ENCODE peak calls at places on chromosomes 3 and 15, in four cellular contexts. One of them, this sample, is unnamed. For H3K4me1, the result is how much of the 10 kb centered on the place peaks cover.

GRCh38 chr3:180311242-180311641 is 274.5 kb upstream of the PEX5L start:
- DNase-seq in neuronal stem cell: no peak
- DNase-seq in H1: no peak
- DNase-seq in mesenchymal stem cell: no peak
- DNase-seq in this sample: no peak

GRCh38 chr15:64137226-64137833 is 14.2 kb upstream of the SNX22 start:
- DNase-seq in mesenchymal stem cell: no peak
- DNase-seq in H1: no peak
- DNase-seq in neuronal stem cell: no peak
- DNase-seq in this sample: no peak

GRCh38 chr15:87287156-87287555 is 969.4 kb downstream of the NTRK3 start:
- DNase-seq in H1: no peak
- DNase-seq in mesenchymal stem cell: peak
- DNase-seq in neuronal stem cell: no peak
- DNase-seq in this sample: no peak

GRCh38 chr3:123421353-123422174 is 27.3 kb downstream of the ADCY5 start:
- DNase-seq in neuronal stem cell: no peak
- DNase-seq in mesenchymal stem cell: peak
- DNase-seq in H1: no peak
- DNase-seq in this sample: no peak

GRCh38 chr15:37102315-37103021 is 2.1 kb upstream of the MEIS2 start:
- DNase-seq in mesenchymal stem cell: peak
- DNase-seq in H1: peak
- DNase-seq in neuronal stem cell: peak
- DNase-seq in this sample: peak

GRCh38 chr15:37106490-37107001 is 6.2 kb upstream of the MEIS2 start:
- DNase-seq in mesenchymal stem cell: peak
- DNase-seq in H1: peak
- DNase-seq in neuronal stem cell: peak
- DNase-seq in this sample: peak

GRCh38 chr3:36193448-36193847 is 186.9 kb upstream of the STAC start:
- DNase-seq in H1: no peak
- DNase-seq in mesenchymal stem cell: no peak
- DNase-seq in neuronal stem cell: no peak
- DNase-seq in this sample: no peak

GRCh38 chr3:73215286-73215685 is 153.8 kb downstream of the EBLN2 start:
- DNase-seq in neuronal stem cell: no peak
- DNase-seq in mesenchymal stem cell: no peak
- DNase-seq in H1: no peak
- DNase-seq in this sample: no peak

GRCh38 chr15:97977734-97978133 is 17.2 kb downstream of the ARRDC4 start:
- DNase-seq in H1: no peak
- DNase-seq in mesenchymal stem cell: no peak
- DNase-seq in neuronal stem cell: no peak
- DNase-seq in this sample: no peak

GRCh38 chr15:52010633-52011595 is 8.1 kb upstream of the MAPK6 start:
- DNase-seq in mesenchymal stem cell: peak
- DNase-seq in neuronal stem cell: no peak
- DNase-seq in H1: no peak
- DNase-seq in this sample: no peak

GRCh38 chr3:48013288-48013980 is 2.8 kb downstream of the MAP4 start:
- DNase-seq in neuronal stem cell: no peak
- DNase-seq in mesenchymal stem cell: peak
- DNase-seq in H1: no peak
- DNase-seq in this sample: no peak

GRCh38 chr15:67085237-67085817 is 19.9 kb downstream of the SMAD3 start:
- DNase-seq in H1: no peak
- DNase-seq in neuronal stem cell: no peak
- DNase-seq in mesenchymal stem cell: no peak
- DNase-seq in this sample: no peak

GRCh38 chr3:140715035-140715434 is 37.2 kb downstream of the TRIM42 start:
- DNase-seq in mesenchymal stem cell: no peak
- DNase-seq in H1: no peak
- DNase-seq in neuronal stem cell: no peak
- DNase-seq in this sample: no peak

GRCh38 chr3:59052803-59053411 is 3.1 kb upstream of the CFAP20DC start:
- DNase-seq in H1: no peak
- DNase-seq in mesenchymal stem cell: peak
- DNase-seq in neuronal stem cell: no peak
- DNase-seq in this sample: peak

GRCh38 chr3:10389995-10390394 is 69.1 kb upstream of the SEC13 start:
- DNase-seq in H1: no peak
- DNase-seq in mesenchymal stem cell: no peak
- DNase-seq in neuronal stem cell: no peak
- DNase-seq in this sample: no peak

GRCh38 chr3:126039870-126040269 is 44.1 kb downstream of the SLC41A3 start:
- DNase-seq in mesenchymal stem cell: no peak
- DNase-seq in neuronal stem cell: no peak
- DNase-seq in H1: no peak
- DNase-seq in this sample: no peak

GRCh38 chr15:62742409-62743171 is 300.0 kb upstream of the TPM1 start:
- DNase-seq in H1: no peak
- DNase-seq in neuronal stem cell: peak
- DNase-seq in mesenchymal stem cell: peak
- DNase-seq in this sample: peak

GRCh38 chr3:21028412-21028811 is 722.6 kb downstream of the ZNF385D start:
- DNase-seq in neuronal stem cell: no peak
- DNase-seq in mesenchymal stem cell: no peak
- DNase-seq in H1: no peak
- DNase-seq in this sample: no peak

GRCh38 chr3:182618085-182618732 is 175.1 kb upstream of the ATP11B start:
- DNase-seq in neuronal stem cell: peak
- DNase-seq in mesenchymal stem cell: no peak
- DNase-seq in H1: no peak
- DNase-seq in this sample: no peak

GRCh38 chr3:155805204-155805801 is 775 bp downstream of the C3orf33 start:
- DNase-seq in neuronal stem cell: no peak
- DNase-seq in H1: no peak
- DNase-seq in mesenchymal stem cell: no peak
- DNase-seq in this sample: peak

GRCh38 chr3:141986548-141987107 is 110.2 kb downstream of the ATP1B3 start:
- DNase-seq in H1: no peak
- DNase-seq in mesenchymal stem cell: no peak
- DNase-seq in neuronal stem cell: no peak
- DNase-seq in this sample: no peak

GRCh38 chr3:167032267-167032876 is 347.7 kb downstream of the ZBBX start:
- DNase-seq in H1: no peak
- DNase-seq in mesenchymal stem cell: peak
- DNase-seq in neuronal stem cell: peak
- DNase-seq in this sample: no peak

GRCh38 chr3:172213168-172213567 is 173.8 kb downstream of the FNDC3B start:
- DNase-seq in H1: no peak
- DNase-seq in neuronal stem cell: no peak
- DNase-seq in mesenchymal stem cell: peak
- DNase-seq in this sample: no peak

GRCh38 chr3:171654809-171655208 is 155.5 kb downstream of the PLD1 start:
- DNase-seq in neuronal stem cell: no peak
- DNase-seq in H1: no peak
- DNase-seq in mesenchymal stem cell: no peak
- DNase-seq in this sample: no peak

GRCh38 chr3:12679468-12679867 is 15.6 kb upstream of the RAF1 start:
- DNase-seq in H1: no peak
- DNase-seq in mesenchymal stem cell: peak
- DNase-seq in neuronal stem cell: no peak
- DNase-seq in this sample: no peak

GRCh38 chr3:155217591-155217990 is 75.9 kb downstream of the STRIT1 start:
- DNase-seq in H1: no peak
- DNase-seq in neuronal stem cell: no peak
- DNase-seq in mesenchymal stem cell: peak
- DNase-seq in this sample: no peak

GRCh38 chr15:67373266-67373665 is 118.7 kb downstream of the IQCH start:
- DNase-seq in neuronal stem cell: no peak
- DNase-seq in mesenchymal stem cell: no peak
- DNase-seq in H1: no peak
- DNase-seq in this sample: no peak

GRCh38 chr3:46717447-46718231 is at the start of gene PRSS50:
- DNase-seq in H1: peak
- DNase-seq in neuronal stem cell: no peak
- DNase-seq in mesenchymal stem cell: no peak
- DNase-seq in this sample: peak

GRCh38 chr15:57570994-57571393 is 20.7 kb upstream of the MYZAP start:
- DNase-seq in neuronal stem cell: no peak
- DNase-seq in mesenchymal stem cell: peak
- DNase-seq in H1: no peak
- DNase-seq in this sample: no peak

GRCh38 chr3:182729903-182730674 is 63.2 kb upstream of the ATP11B start:
- DNase-seq in mesenchymal stem cell: no peak
- DNase-seq in H1: no peak
- DNase-seq in neuronal stem cell: no peak
- DNase-seq in this sample: no peak

GRCh38 chr3:77746892-77747291 is 707.0 kb downstream of the ROBO2 start:
- DNase-seq in H1: no peak
- DNase-seq in mesenchymal stem cell: no peak
- DNase-seq in neuronal stem cell: no peak
- DNase-seq in this sample: no peak

GRCh38 chr3:72595927-72596610 is 252.2 kb downstream of the SHQ1 start:
- DNase-seq in H1: no peak
- DNase-seq in neuronal stem cell: no peak
- DNase-seq in mesenchymal stem cell: no peak
- DNase-seq in this sample: no peak

GRCh38 chr3:83928391-83928790 is 1030.4 kb upstream of the CADM2 start:
- DNase-seq in neuronal stem cell: no peak
- DNase-seq in H1: peak
- DNase-seq in mesenchymal stem cell: no peak
- DNase-seq in this sample: no peak

GRCh38 chr15:74789171-74789627 is 7.3 kb downstream of the CSK start:
- DNase-seq in mesenchymal stem cell: no peak
- DNase-seq in H1: no peak
- DNase-seq in neuronal stem cell: no peak
- DNase-seq in this sample: no peak

GRCh38 chr15:74791667-74792066 is 9.8 kb downstream of the CSK start:
- DNase-seq in H1: no peak
- DNase-seq in neuronal stem cell: no peak
- DNase-seq in mesenchymal stem cell: no peak
- DNase-seq in this sample: no peak

GRCh38 chr15:74789741-74790079 is 7.8 kb downstream of the CSK start:
- DNase-seq in H1: no peak
- DNase-seq in neuronal stem cell: no peak
- DNase-seq in mesenchymal stem cell: no peak
- DNase-seq in this sample: no peak

GRCh38 chr15:74791007-74791406 is 9.1 kb downstream of the CSK start:
- DNase-seq in H1: no peak
- DNase-seq in mesenchymal stem cell: no peak
- DNase-seq in neuronal stem cell: no peak
- DNase-seq in this sample: no peak

GRCh38 chr15:74790080-74790916 is 8.4 kb downstream of the CSK start:
- DNase-seq in neuronal stem cell: no peak
- DNase-seq in mesenchymal stem cell: peak
- DNase-seq in H1: no peak
- DNase-seq in this sample: no peak
- H3K4me1 ChIP-seq in neuronal stem cell: under half
- H3K4me1 ChIP-seq in mesenchymal stem cell: half or more
- H3K4me1 ChIP-seq in H1: under half
- H3K4me1 ChIP-seq in this sample: under half

GRCh38 chr3:55089211-55089610 is 161.4 kb upstream of the LRTM1 start:
- DNase-seq in H1: no peak
- DNase-seq in mesenchymal stem cell: peak
- DNase-seq in neuronal stem cell: no peak
- DNase-seq in this sample: no peak
- H2BK12ac ChIP-seq in H1: no peak
- H2BK12ac ChIP-seq in mesenchymal stem cell: peak
- H2BK12ac ChIP-seq in neuronal stem cell: no peak
- H2BK12ac ChIP-seq in this sample: no peak

DNA sequence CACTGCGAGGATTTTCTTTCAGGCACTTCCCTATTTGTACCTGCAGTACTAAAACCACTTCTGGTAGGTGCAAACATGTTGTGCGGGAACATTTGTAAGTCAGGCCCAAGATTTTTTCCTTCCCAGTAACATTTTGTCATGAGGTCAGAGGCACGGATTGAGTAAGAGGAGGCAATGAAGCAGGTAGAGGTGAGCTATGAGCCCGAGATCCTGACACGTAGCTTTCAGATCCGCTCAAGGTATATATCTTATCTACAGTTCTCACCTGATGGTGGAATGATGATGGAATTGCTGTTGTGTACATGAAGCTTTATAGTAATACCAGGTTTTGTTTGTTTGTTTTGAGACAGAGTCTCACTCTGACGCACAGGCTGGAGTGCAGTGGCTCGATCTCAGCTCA is 497.5 kb downstream of the NR2F2 start:
- DNase-seq in mesenchymal stem cell: no peak
- DNase-seq in neuronal stem cell: no peak
- DNase-seq in H1: no peak
- DNase-seq in this sample: no peak
- H3K4me1 ChIP-seq in mesenchymal stem cell: under half
- H3K4me1 ChIP-seq in neuronal stem cell: under half
- H3K4me1 ChIP-seq in H1: under half
- H3K4me1 ChIP-seq in this sample: under half

DNA sequence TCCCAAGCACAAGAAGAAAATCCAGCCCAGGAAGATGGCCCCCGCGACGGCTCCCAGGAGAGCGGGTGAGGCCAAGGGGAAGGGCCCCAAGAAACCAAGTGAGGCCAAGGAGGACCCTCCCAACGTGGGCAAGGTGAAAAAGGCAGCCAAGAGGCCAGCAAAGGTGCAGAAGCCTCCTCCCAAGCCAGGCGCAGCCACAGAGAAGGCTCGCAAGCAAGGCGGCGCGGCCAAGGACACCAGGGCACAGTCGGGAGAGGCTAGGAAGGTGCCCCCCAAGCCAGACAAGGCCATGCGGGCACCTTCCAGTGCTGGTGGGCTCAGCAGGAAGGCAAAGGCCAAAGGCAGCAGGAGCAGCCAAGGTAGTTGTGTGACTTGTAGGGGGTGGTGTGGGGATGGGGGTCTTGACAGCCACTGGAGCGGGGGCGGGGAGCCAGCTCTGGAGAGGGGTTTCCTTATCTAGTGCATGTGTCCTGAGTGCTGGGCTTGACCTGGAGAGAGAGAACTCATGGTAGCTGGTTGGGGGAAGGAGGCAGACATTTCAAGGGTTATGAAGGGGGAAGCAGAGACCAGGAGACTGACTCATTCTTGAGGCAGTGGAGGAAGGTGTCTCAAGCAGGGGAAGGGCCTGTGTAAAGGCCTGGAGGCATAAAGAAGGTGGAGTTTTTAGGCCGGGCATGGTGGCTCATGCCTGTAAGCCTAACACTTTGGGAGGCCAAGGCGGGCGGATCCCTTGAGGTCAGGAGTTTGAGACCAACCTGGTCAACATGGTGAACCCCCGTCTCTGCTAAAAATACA is 6.2 kb downstream of the H1-8 start:
- DNase-seq in H1: no peak
- DNase-seq in mesenchymal stem cell: peak
- DNase-seq in neuronal stem cell: no peak
- DNase-seq in this sample: no peak
- H2BK12ac ChIP-seq in H1: no peak
- H2BK12ac ChIP-seq in mesenchymal stem cell: peak
- H2BK12ac ChIP-seq in neuronal stem cell: peak
- H2BK12ac ChIP-seq in this sample: no peak